ENCODE peak calls at places on chromosomes 16 and 17, in four cellular contexts. One of them, this sample, is unnamed.

GRCh38 chr16:57303021-57303909 is 18.8 kb upstream of the PLLP start:
- DNase-seq in trophoblast cell: no peak
- DNase-seq in IMR-90: no peak
- DNase-seq in H9: no peak
- DNase-seq in this sample: no peak

GRCh38 chr16:89325861-89326471 is 108.5 kb downstream of the ZNF778 start:
- DNase-seq in trophoblast cell: no peak
- DNase-seq in IMR-90: peak; percentile 93
- DNase-seq in H9: no peak
- DNase-seq in this sample: peak; percentile 95

GRCh38 chr17:8121531-8122390 is 2.1 kb downstream of the HES7 start:
- DNase-seq in trophoblast cell: no peak
- DNase-seq in IMR-90: peak; percentile 55
- DNase-seq in H9: peak; percentile 92
- DNase-seq in this sample: peak; percentile 76

GRCh38 chr16:57185446-57185944 is 344 bp downstream of the PSME3IP1 start:
- DNase-seq in trophoblast cell: peak; percentile 34
- DNase-seq in IMR-90: peak; percentile 70
- DNase-seq in H9: no peak
- DNase-seq in this sample: peak; percentile 76

GRCh38 chr16:87496101-87496801 is 3.4 kb upstream of the ZCCHC14 start:
- DNase-seq in trophoblast cell: no peak
- DNase-seq in IMR-90: no peak
- DNase-seq in H9: no peak
- DNase-seq in this sample: no peak

GRCh38 chr16:65909310-65910050 is 457.0 kb upstream of the CDH5 start:
- DNase-seq in trophoblast cell: no peak
- DNase-seq in IMR-90: no peak
- DNase-seq in H9: no peak
- DNase-seq in this sample: no peak

GRCh38 chr16:27461483-27462171 is 59.7 kb downstream of the IL21R start:
- DNase-seq in trophoblast cell: no peak
- DNase-seq in IMR-90: peak; percentile 54
- DNase-seq in H9: no peak
- DNase-seq in this sample: no peak

GRCh38 chr16:85819711-85820110 is 20.2 kb downstream of the COX4I1 start:
- DNase-seq in trophoblast cell: peak; percentile 66
- DNase-seq in IMR-90: no peak
- DNase-seq in H9: no peak
- DNase-seq in this sample: no peak

GRCh38 chr17:75896360-75897075 is at the start of gene TRIM65:
- DNase-seq in trophoblast cell: peak; percentile 91
- DNase-seq in IMR-90: peak; percentile 74
- DNase-seq in H9: peak; percentile 88
- DNase-seq in this sample: peak; percentile 82

GRCh38 chr17:48153711-48154642 is 46.4 kb downstream of the SNX11 start:
- DNase-seq in trophoblast cell: no peak
- DNase-seq in IMR-90: peak; percentile 54
- DNase-seq in H9: peak; percentile 68
- DNase-seq in this sample: peak; percentile 70

GRCh38 chr16:66848172-66848571 is 4.0 kb downstream of the CA7 start:
- DNase-seq in trophoblast cell: no peak
- DNase-seq in IMR-90: no peak
- DNase-seq in H9: no peak
- DNase-seq in this sample: no peak

GRCh38 chr17:41178341-41178740 is 320 bp upstream of the KRTAP4-2 start:
- DNase-seq in trophoblast cell: no peak
- DNase-seq in IMR-90: peak; percentile 72
- DNase-seq in H9: no peak
- DNase-seq in this sample: peak; percentile 5

GRCh38 chr16:48583075-48584065 is 26.6 kb downstream of the N4BP1 start:
- DNase-seq in trophoblast cell: no peak
- DNase-seq in IMR-90: no peak
- DNase-seq in H9: no peak
- DNase-seq in this sample: peak; percentile 44

GRCh38 chr17:11986179-11986938 is 10.9 kb downstream of the ZNF18 start:
- DNase-seq in trophoblast cell: no peak
- DNase-seq in IMR-90: no peak
- DNase-seq in H9: no peak
- DNase-seq in this sample: no peak
- H2BK120ac ChIP-seq in trophoblast cell: no peak overlapping the region
- H2BK120ac ChIP-seq in IMR-90: no peak overlapping the region
- H2BK120ac ChIP-seq in H9: no peak overlapping the region
- H2BK120ac ChIP-seq in this sample: no peak overlapping the region

GRCh38 chr17:60425626-60426025 is 3.3 kb downstream of the CHCT1 start:
- DNase-seq in trophoblast cell: no peak
- DNase-seq in IMR-90: no peak
- DNase-seq in H9: no peak
- DNase-seq in this sample: no peak

GRCh38 chr17:60423865-60424264 is 1.6 kb downstream of the CHCT1 start:
- DNase-seq in trophoblast cell: no peak
- DNase-seq in IMR-90: no peak
- DNase-seq in H9: no peak
- DNase-seq in this sample: no peak

GRCh38 chr17:60416368-60416925 is 5.8 kb upstream of the CHCT1 start:
- DNase-seq in trophoblast cell: no peak
- DNase-seq in IMR-90: no peak
- DNase-seq in H9: no peak
- DNase-seq in this sample: no peak

GRCh38 chr17:60422162-60422665 is at the start of gene CHCT1:
- DNase-seq in trophoblast cell: no peak
- DNase-seq in IMR-90: no peak
- DNase-seq in H9: peak; percentile 73
- DNase-seq in this sample: no peak

GRCh38 chr17:60421273-60422161 is 772 bp upstream of the CHCT1 start:
- DNase-seq in trophoblast cell: peak; percentile 40
- DNase-seq in IMR-90: peak; percentile 33
- DNase-seq in H9: peak; percentile 87
- DNase-seq in this sample: peak; percentile 76
- H2BK120ac ChIP-seq in trophoblast cell: peak overlapping the region; percentile 57
- H2BK120ac ChIP-seq in IMR-90: peak overlapping the region; percentile 77
- H2BK120ac ChIP-seq in H9: no peak overlapping the region
- H2BK120ac ChIP-seq in this sample: peak overlapping the region; percentile 6

DNA sequence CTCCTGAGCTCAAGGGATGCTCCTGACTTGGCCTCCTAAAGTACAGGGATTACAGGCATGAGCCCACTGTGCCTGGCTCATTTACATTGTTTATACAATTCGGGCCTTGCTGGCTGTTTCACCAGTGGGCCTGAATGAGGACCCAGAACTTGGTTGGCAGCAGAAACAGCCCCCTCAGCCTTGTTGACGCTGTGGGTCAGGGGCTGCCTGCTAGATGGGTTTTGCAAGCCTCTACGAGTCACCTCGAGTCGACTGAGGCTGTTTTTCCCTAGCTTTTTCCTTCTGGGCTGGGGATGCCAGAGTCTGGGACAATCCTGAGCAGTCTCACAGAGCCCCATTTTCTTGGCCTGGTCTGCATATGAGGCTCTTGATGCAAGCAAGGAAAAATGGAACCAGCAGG is 16.1 kb downstream of the PPL start:
- DNase-seq in trophoblast cell: no peak
- DNase-seq in IMR-90: peak; percentile 49
- DNase-seq in H9: no peak
- DNase-seq in this sample: peak; percentile 44
- H2BK120ac ChIP-seq in trophoblast cell: no peak overlapping the region
- H2BK120ac ChIP-seq in IMR-90: no peak overlapping the region
- H2BK120ac ChIP-seq in H9: no peak overlapping the region
- H2BK120ac ChIP-seq in this sample: no peak overlapping the region

DNA sequence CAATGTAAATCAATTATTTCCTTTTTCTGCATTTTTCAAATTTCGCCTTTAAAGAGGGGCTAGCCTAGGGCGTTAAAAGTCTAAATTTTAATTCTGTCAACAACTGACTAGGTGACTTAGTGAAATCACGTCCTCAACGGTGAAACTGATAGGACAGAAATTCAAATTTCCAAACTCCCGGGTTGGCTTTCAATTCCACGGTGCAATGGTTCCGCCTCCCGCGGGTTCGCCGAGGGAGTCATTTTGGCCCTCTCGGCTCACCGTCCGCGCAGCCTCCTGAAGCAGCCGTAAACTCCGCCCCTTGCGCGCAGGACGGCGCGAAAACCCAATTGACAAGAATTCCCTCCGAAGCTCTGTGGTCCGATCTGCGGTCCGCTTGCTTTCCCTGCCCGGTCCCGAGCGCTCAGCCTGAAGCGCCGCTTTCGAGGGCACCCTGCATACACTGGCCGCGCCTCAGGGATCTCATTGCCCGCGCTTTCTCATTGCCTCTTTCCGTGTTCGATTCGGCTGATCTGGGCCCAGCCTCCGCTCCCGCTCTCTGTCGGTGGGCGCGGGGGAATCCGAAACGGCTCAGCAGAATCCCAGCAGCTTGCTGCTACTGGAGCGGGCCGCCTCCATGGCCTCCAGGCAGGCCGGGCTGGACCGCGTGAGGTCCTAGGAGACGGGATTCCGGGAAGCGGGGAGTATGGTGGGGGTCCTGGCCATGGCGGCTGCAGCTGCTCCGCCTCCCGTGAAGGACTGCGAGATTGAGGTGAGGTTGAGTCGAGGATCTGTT is at the start of gene ATAD5:
- DNase-seq in trophoblast cell: peak; percentile 90
- DNase-seq in IMR-90: peak; percentile 91
- DNase-seq in H9: peak; percentile 92
- DNase-seq in this sample: peak; percentile 92
- H2BK120ac ChIP-seq in trophoblast cell: peak within 1 kb of the TSS; percentile 70
- H2BK120ac ChIP-seq in IMR-90: peak within 1 kb of the TSS; percentile 44
- H2BK120ac ChIP-seq in H9: no peak within 1 kb of the TSS
- H2BK120ac ChIP-seq in this sample: peak within 1 kb of the TSS; percentile 34

DNA sequence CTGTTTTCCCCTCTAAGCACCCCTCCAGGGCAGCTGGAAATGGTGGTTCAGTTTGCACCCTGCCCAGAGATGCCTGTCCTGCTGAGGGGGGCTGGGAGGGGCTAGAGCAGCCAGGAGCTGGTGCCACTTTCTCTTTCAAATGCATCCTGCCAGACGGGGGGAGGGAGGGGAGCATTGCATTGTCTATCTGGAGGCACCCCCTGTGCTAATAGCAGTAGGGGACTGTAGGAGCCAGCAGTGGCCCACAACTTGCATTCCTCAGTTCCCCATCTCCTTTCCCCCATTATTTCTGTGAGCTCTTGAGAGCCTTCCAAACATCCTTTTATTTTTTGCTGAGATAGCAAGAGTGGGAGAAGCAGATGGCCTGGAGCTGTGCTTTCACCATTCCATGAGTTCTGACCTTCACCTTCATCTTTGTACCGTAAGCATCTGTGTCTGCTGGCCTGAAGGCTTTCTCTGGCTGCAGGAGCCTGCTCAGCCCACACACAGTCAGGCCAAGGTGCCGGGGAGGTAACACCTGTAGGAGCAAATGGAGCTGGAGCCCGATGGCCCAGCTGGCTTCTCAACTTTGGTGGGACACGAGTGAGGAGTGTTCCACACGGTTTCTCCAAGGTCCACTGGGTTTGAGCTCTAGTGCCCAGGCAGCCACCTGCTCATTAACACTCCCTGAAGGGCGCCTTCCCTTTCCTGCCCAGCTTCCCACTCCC is 5.2 kb downstream of the WFDC1 start:
- DNase-seq in trophoblast cell: no peak
- DNase-seq in IMR-90: no peak
- DNase-seq in H9: peak; percentile 60
- DNase-seq in this sample: no peak
- H2BK120ac ChIP-seq in trophoblast cell: no peak overlapping the region
- H2BK120ac ChIP-seq in IMR-90: peak overlapping the region; percentile 78
- H2BK120ac ChIP-seq in H9: no peak overlapping the region
- H2BK120ac ChIP-seq in this sample: no peak overlapping the region